ENCODE peak calls at places on chromosomes 6 and 20, in four cellular contexts. E is cardiac fibroblast, P is AG04450, O is upper lobe of right lung. U is an unnamed sample.

GRCh38 chr6:157682856-157683481 is 140.1 kb upstream of the SNX9 start:
- DNase-seq in E (peak; percentile 73), P (no peak), O (no peak), U (peak; percentile 84)

GRCh38 chr6:166563805-166564204 is 22.7 kb downstream of the RAMACL start:
- DNase-seq in E (no peak), P (no peak), O (no peak), U (no peak)

GRCh38 chr20:33503564-33503963 is 13.7 kb downstream of the CBFA2T2 start:
- DNase-seq in E (no peak), P (no peak), O (no peak), U (no peak)

GRCh38 chr6:129709909-129710721 is at the start of gene ARHGAP18:
- DNase-seq in E (peak; percentile 92), P (peak; percentile 71), O (peak; percentile 96), U (peak; percentile 96)

GRCh38 chr20:4038047-4038459 is 22.7 kb upstream of the RNF24 start:
- DNase-seq in E (peak; percentile 65), P (no peak), O (peak; percentile 88), U (peak; percentile 87)

GRCh38 chr20:58852559-58853271 is at the start of gene GNAS:
- DNase-seq in E (peak; percentile 75), P (peak; percentile 11), O (peak; percentile 84), U (peak; percentile 63)

GRCh38 chr20:44204156-44204831 is 6.3 kb downstream of the OSER1 start:
- DNase-seq in E (peak; percentile 95), P (peak; percentile 74), O (no peak), U (peak; percentile 89)

GRCh38 chr20:62710886-62711702 is 2.5 kb downstream of the NTSR1 start:
- DNase-seq in E (no peak), P (no peak), O (no peak), U (no peak)

GRCh38 chr6:141403827-141404226 is 728.9 kb upstream of the GJE1 start:
- DNase-seq in E (peak; percentile 49), P (no peak), O (no peak), U (peak; percentile 52)

GRCh38 chr6:108117427-108118358 is 43.2 kb upstream of the OSTM1 start:
- DNase-seq in E (peak; percentile 24), P (no peak), O (peak; percentile 79), U (peak; percentile 41)

GRCh38 chr6:139577991-139578604 is 203.7 kb upstream of the CITED2 start:
- DNase-seq in E (peak; percentile 92), P (peak; percentile 81), O (no peak), U (peak; percentile 84)

GRCh38 chr6:15897063-15897934 is 231.6 kb upstream of the MYLIP start:
- DNase-seq in E (no peak), P (no peak), O (no peak), U (peak; percentile 92)

GRCh38 chr20:5504061-5504739 is 187.4 kb upstream of the PROKR2 start:
- DNase-seq in E (peak; percentile 25), P (no peak), O (peak; percentile 81), U (peak; percentile 32)

GRCh38 chr6:79694156-79694555 is 63.0 kb downstream of the SH3BGRL2 start:
- DNase-seq in E (peak; percentile 12), P (no peak), O (no peak), U (no peak)

GRCh38 chr20:50654899-50655298 is 36.4 kb downstream of the RIPOR3 start:
- DNase-seq in E (peak; percentile 37), P (no peak), O (no peak), U (no peak)

GRCh38 chr6:166608819-166609218 is 18.2 kb downstream of the RPS6KA2 start:
- DNase-seq in E (no peak), P (peak; percentile 67), O (no peak), U (peak; percentile 92)

GRCh38 chr6:149938571-149939462 is 3.0 kb upstream of the ULBP2 start:
- DNase-seq in E (no peak), P (no peak), O (no peak), U (peak; percentile 17)

GRCh38 chr6:78910611-78911134 is 43.3 kb downstream of the IRAK1BP1 start:
- DNase-seq in E (peak; percentile 30), P (no peak), O (peak; percentile 69), U (peak; percentile 11)

GRCh38 chr6:32664354-32664753 is 2.1 kb downstream of the HLA-DQB1 start:
- DNase-seq in E (no peak), P (no peak), O (no peak), U (no peak)

GRCh38 chr6:148414836-148415235 is 72.2 kb downstream of the SASH1 start:
- DNase-seq in E (peak; percentile 86), P (no peak), O (no peak), U (peak; percentile 69)

GRCh38 chr6:123316733-123317323 is 319.9 kb downstream of the TRDN start:
- DNase-seq in E (peak; percentile 54), P (no peak), O (no peak), U (peak; percentile 30)

GRCh38 chr20:15318682-15319081 is 981.3 kb upstream of the FLRT3 start:
- DNase-seq in E (no peak), P (no peak), O (no peak), U (no peak)

GRCh38 chr6:137728386-137729349 is 138.4 kb upstream of the TNFAIP3 start:
- DNase-seq in E (peak; percentile 98), P (peak; percentile 54), O (no peak), U (peak; percentile 59)

GRCh38 chr6:131789219-131789618 is 18.6 kb upstream of the ENPP1 start:
- DNase-seq in E (no peak), P (no peak), O (no peak), U (peak; percentile 5)

GRCh38 chr20:64146301-64146935 is 17.8 kb upstream of the MYT1 start:
- DNase-seq in E (no peak), P (no peak), O (peak; percentile 51), U (no peak)

GRCh38 chr20:9409352-9409751 is 105.0 kb upstream of the LAMP5 start:
- DNase-seq in E (peak; percentile 48), P (no peak), O (no peak), U (no peak)

GRCh38 chr6:152635949-152636674 is 1.1 kb downstream of the SYNE1 start:
- DNase-seq in E (peak; percentile 53), P (no peak), O (peak; percentile 66), U (peak; percentile 13)
- H3K4me3 ChIP-seq in E (peak overlapping the region; percentile 58), P (peak overlapping the region; percentile 79), O (peak overlapping the region; percentile 67), U (peak overlapping the region; percentile 53)

DNA sequence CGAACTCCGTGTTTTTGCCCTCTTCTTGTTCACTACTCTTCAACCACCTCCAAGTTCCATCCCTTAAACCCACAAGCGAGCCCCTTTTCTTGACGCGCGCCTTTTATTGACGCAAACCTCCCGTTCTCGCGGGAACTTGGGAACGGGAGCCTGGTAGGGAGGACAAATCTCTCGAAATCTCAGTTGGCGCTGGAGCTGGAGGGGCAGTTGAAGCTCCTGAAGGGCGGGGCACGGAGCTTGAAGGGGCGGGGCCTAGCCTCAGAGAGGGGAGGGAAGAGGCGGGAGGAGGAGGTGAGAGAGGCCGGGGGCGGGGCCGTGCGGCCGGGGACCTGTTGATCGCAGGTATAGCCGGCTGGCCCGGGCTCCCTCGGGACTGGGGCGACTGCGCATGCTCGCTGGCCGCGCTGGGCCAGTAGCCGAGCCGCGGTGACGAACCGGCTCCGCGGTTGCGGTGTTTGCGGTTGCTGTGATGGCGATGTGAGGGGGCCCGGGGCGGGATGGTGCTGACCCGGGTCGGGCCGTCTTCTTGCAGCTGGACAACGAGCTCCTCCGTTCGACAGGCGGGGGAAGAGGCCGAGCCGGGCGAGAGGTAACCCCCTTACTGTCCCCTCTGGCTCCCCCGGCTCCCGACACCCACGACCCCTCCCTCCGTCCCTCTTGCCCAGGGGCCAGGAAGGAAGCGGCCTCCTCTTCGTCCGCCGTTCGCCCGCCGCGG is at the start of gene FAM135A:
- DNase-seq in E (peak; percentile 99), P (peak; percentile 94), O (peak; percentile 99), U (peak; percentile 97)
- H3K4me3 ChIP-seq in E (peak within 1 kb of the TSS; percentile 97), P (peak within 1 kb of the TSS; percentile 86), O (peak within 1 kb of the TSS; percentile 81), U (peak within 1 kb of the TSS; percentile 92)

GRCh38 chr6:28349892-28350737 is at the start of gene ZKSCAN3:
- DNase-seq in E (peak; percentile 79), P (peak; percentile 37), O (peak; percentile 94), U (peak; percentile 68)

GRCh38 chr6:28349344-28349891 is 329 bp upstream of the ZKSCAN3 start:
- DNase-seq in E (no peak), P (no peak), O (no peak), U (no peak)

GRCh38 chr6:28351493-28351925 is 1.8 kb downstream of the ZKSCAN3 start:
- DNase-seq in E (no peak), P (no peak), O (no peak), U (no peak)

GRCh38 chr6:28353356-28353755 is 3.6 kb downstream of the ZKSCAN3 start:
- DNase-seq in E (no peak), P (no peak), O (no peak), U (no peak)

GRCh38 chr6:28351087-28351486 is 1.3 kb downstream of the ZKSCAN3 start:
- DNase-seq in E (no peak), P (no peak), O (no peak), U (no peak)
- H3K4me3 ChIP-seq in E (no peak overlapping the region), P (no peak overlapping the region), O (peak overlapping the region; percentile 77), U (no peak overlapping the region)

GRCh38 chr6:169073311-169073710 is 180.3 kb downstream of the THBS2 start:
- DNase-seq in E (peak; percentile 24), P (peak; percentile 68), O (no peak), U (peak; percentile 92)

GRCh38 chr6:169069361-169069760 is 184.3 kb downstream of the THBS2 start:
- DNase-seq in E (no peak), P (no peak), O (no peak), U (no peak)

GRCh38 chr6:169072127-169073042 is 181.3 kb downstream of the THBS2 start:
- DNase-seq in E (no peak), P (no peak), O (no peak), U (peak; percentile 27)

GRCh38 chr6:169071394-169071793 is 182.3 kb downstream of the THBS2 start:
- DNase-seq in E (no peak), P (no peak), O (no peak), U (no peak)

DNA sequence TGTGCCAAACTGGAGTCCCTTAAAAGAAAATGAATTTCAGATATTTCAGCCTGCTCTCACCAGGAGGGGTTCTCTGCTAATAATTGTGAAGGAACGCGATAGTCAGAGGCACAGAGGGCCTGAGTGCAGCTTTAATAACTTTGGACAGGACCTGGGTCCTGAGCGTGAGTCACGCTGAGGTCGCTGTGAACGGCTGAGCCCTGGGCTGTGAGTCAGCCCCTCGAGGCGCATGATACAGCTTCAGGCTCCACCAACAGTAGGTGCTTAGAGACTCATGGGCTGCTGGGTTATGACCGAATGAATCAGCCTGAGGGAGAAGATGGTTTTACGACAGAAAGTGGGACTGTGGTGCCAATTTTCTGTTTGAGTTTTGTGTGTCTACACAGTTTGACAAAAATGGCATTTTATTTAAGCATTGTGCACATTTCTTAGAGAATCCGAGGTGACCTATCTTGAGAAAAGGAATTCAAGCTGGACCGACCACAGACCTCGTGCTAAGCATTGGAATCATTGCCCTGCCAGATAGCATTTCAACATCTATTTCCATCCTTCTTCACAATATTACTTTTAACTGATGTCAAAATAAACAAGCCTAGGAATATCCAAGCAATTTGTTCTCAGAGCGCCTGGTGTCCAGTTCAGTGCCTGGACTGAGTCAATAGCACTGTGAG is 183.0 kb downstream of the THBS2 start:
- DNase-seq in E (peak; percentile 99), P (peak; percentile 97), O (no peak), U (peak; percentile 98)
- H3K4me3 ChIP-seq in E (no peak overlapping the region), P (no peak overlapping the region), O (no peak overlapping the region), U (no peak overlapping the region)

GRCh38 chr6:39471954-39472659 is 149.6 kb upstream of the KCNK16 start:
- DNase-seq in E (no peak), P (no peak), O (no peak), U (no peak)
- H3K4me3 ChIP-seq in E (no peak overlapping the region), P (no peak overlapping the region), O (no peak overlapping the region), U (no peak overlapping the region)

GRCh38 chr20:43022081-43022480 is 167.6 kb downstream of the PTPRT start:
- DNase-seq in E (no peak), P (no peak), O (no peak), U (no peak)
- H3K4me3 ChIP-seq in E (no peak overlapping the region), P (no peak overlapping the region), O (no peak overlapping the region), U (no peak overlapping the region)

U was measured in fibroblast of villous mesenchyme.